ENCODE peak calls at places on chromosomes 6 and 20, in five cellular contexts. W, N, J, R and A are unnamed samples.
A peak's percentile ranks its signal among the peaks of the same experiment; 100 is the strongest.

GRCh38 chr6:83092756-83093399 is 25.4 kb downstream of the DOP1A start:
- DNase-seq in W (peak; percentile 63), N (no peak), J (no peak), R (no peak), A (peak; percentile 63)

GRCh38 chr6:1406306-1407058 is 17.1 kb downstream of the FOXF2 start:
- DNase-seq in W (peak; percentile 39), N (no peak), J (no peak), R (no peak), A (peak; percentile 71)

GRCh38 chr6:90319044-90319443 is 22.4 kb upstream of the BACH2 start:
- DNase-seq in W (peak; percentile 45), N (no peak), J (no peak), R (no peak), A (peak; percentile 45)

GRCh38 chr6:48996461-48997119 is 466.5 kb downstream of the MMUT start:
- DNase-seq in W (no peak), N (no peak), J (no peak), R (no peak), A (no peak)

GRCh38 chr6:157148391-157149323 is 174.7 kb downstream of the TMEM242 start:
- DNase-seq in W (peak; percentile 97), N (peak; percentile 76), J (peak; percentile 47), R (no peak), A (peak; percentile 97)

GRCh38 chr20:37336369-37337207 is 9.4 kb upstream of the SRC start:
- DNase-seq in W (peak; percentile 15), N (no peak), J (no peak), R (peak; percentile 67), A (no peak)

GRCh38 chr20:41249781-41250281 is 67.7 kb downstream of the ZHX3 start:
- DNase-seq in W (peak; percentile 47), N (peak; percentile 37), J (no peak), R (peak; percentile 77), A (peak; percentile 82)

GRCh38 chr6:72746276-72746675 is 124.4 kb downstream of the KCNQ5 start:
- DNase-seq in W (peak; percentile 71), N (no peak), J (no peak), R (no peak), A (no peak)

GRCh38 chr20:32006841-32007786 is 3.1 kb upstream of the CCM2L start:
- DNase-seq in W (no peak), N (peak; percentile 38), J (no peak), R (peak; percentile 49), A (peak; percentile 41)

GRCh38 chr6:15384901-15385300 is 139.0 kb downstream of the JARID2 start:
- DNase-seq in W (no peak), N (peak; percentile 68), J (no peak), R (no peak), A (no peak)

GRCh38 chr6:95280690-95281273 is 296.6 kb upstream of the MANEA start:
- DNase-seq in W (peak; percentile 1), N (peak; percentile 60), J (no peak), R (peak; percentile 79), A (peak; percentile 81)

GRCh38 chr20:21513881-21514540 is at the start of gene NKX2-2:
- DNase-seq in W (peak; percentile 56), N (peak; percentile 94), J (no peak), R (peak; percentile 49), A (no peak)

GRCh38 chr20:63522981-63523611 is 2.5 kb downstream of the PPDPF start:
- DNase-seq in W (no peak), N (no peak), J (no peak), R (peak; percentile 1), A (no peak)

GRCh38 chr6:35524380-35525020 is 11.8 kb upstream of the TULP1 start:
- DNase-seq in W (no peak), N (no peak), J (no peak), R (no peak), A (no peak)

GRCh38 chr6:32371204-32371603 is 499 bp downstream of the TSBP1 start:
- DNase-seq in W (peak; percentile 8), N (peak; percentile 45), J (no peak), R (no peak), A (peak; percentile 13)

GRCh38 chr6:112337209-112337638 is 9.9 kb upstream of the RFPL4B start:
- DNase-seq in W (peak; percentile 86), N (peak; percentile 90), J (peak; percentile 63), R (peak; percentile 88), A (peak; percentile 89)

GRCh38 chr6:89375427-89375868 is 22.9 kb upstream of the UBE2J1 start:
- DNase-seq in W (no peak), N (no peak), J (no peak), R (peak; percentile 82), A (peak; percentile 39)

GRCh38 chr20:53714524-53714923 is 120.9 kb upstream of the ZNF217 start:
- DNase-seq in W (no peak), N (no peak), J (no peak), R (no peak), A (no peak)

GRCh38 chr6:100633096-100633766 is 168.5 kb upstream of the SIM1 start:
- DNase-seq in W (peak; percentile 87), N (peak; percentile 15), J (no peak), R (peak; percentile 10), A (peak; percentile 92)

GRCh38 chr6:21001736-21002135 is 467.5 kb downstream of the CDKAL1 start:
- DNase-seq in W (peak; percentile 73), N (no peak), J (no peak), R (no peak), A (peak; percentile 60)

GRCh38 chr20:33319986-33320385 is 37.0 kb downstream of the BPIFB1 start:
- DNase-seq in W (no peak), N (no peak), J (no peak), R (no peak), A (no peak)

GRCh38 chr6:33965766-33966165 is 162.0 kb upstream of the MLN start:
- DNase-seq in W (no peak), N (no peak), J (no peak), R (no peak), A (no peak)

GRCh38 chr6:79601020-79601609 is 30.0 kb upstream of the SH3BGRL2 start:
- DNase-seq in W (peak; percentile 86), N (no peak), J (no peak), R (no peak), A (peak; percentile 86)

GRCh38 chr20:2032168-2032567 is 38.3 kb upstream of the PDYN start:
- DNase-seq in W (no peak), N (no peak), J (no peak), R (peak; percentile 37), A (peak; percentile 3)

GRCh38 chr6:6712258-6712978 is 123.9 kb downstream of the LY86 start:
- DNase-seq in W (peak; percentile 96), N (no peak), J (no peak), R (no peak), A (peak; percentile 79)

GRCh38 chr6:56758120-56758519 is 115.4 kb upstream of the DST start:
- DNase-seq in W (peak; percentile 51), N (no peak), J (no peak), R (no peak), A (no peak)

GRCh38 chr6:149846321-149846720 is 17.8 kb downstream of the LRP11 start:
- DNase-seq in W (peak; percentile 96), N (peak; percentile 86), J (no peak), R (no peak), A (peak; percentile 91)

GRCh38 chr6:117463762-117464665 is 18.5 kb upstream of the DCBLD1 start:
- DNase-seq in W (peak; percentile 88), N (no peak), J (no peak), R (no peak), A (peak; percentile 64)

DNA sequence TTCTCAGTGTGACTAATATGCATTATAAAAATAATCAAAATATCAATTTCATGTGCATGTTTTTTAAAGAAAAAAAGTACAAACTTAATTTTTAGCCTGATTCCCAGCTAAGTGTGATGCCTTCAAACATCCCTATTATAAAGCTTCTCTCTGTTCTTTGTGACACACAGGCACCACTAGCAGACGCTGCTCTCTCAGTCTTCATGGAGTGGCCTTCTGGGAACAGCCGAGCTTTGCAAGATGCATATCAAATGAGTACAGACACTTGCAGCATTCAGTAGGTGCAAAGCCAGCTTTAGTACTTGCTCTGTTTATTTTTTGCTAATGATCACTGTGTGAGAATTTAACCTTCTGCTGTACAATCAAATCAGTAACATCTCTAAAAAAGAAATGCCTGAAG is 340.0 kb downstream of the ADGRB3 start:
- DNase-seq in W (peak; percentile 14), N (peak; percentile 67), J (no peak), R (peak; percentile 53), A (peak; percentile 30)
- TF ChIP-seq CTCF in W (peak; percentile 35), N (peak; percentile 62), J (no peak), R (peak; percentile 43), A (peak; percentile 47)

DNA sequence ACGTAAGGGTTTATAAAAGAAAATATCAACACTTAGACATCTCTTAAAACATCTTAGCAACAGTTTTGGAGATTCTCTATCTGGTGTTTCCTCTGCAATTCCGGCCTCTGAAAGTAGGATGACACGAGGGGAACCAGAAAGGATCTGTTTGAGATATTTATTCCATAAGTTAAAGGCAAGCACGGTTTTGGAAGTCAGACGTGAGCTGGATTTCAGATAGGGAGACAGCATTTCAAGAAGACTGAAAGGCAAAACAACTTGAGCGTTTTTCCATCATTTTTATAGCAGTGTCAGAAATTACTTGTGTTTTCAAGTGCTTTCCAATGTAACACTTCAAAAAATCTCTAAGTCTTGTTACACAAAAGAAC is 52.9 kb upstream of the BTN3A2 start:
- DNase-seq in W (peak; percentile 16), N (peak; percentile 43), J (no peak), R (no peak), A (no peak)
- H3K4me3 ChIP-seq in W (peak overlapping the region; percentile 39), N (peak overlapping the region; percentile 73), J (peak overlapping the region; percentile 48), R (peak overlapping the region; percentile 91), A (peak overlapping the region; percentile 50)

GRCh38 chr20:49115565-49115964 is 69.5 kb downstream of the CSE1L start:
- DNase-seq in W (peak; percentile 84), N (no peak), J (no peak), R (no peak), A (peak; percentile 52)
- TF ChIP-seq CTCF in W (peak; percentile 37), N (no peak), J (no peak), R (no peak), A (peak; percentile 46)

GRCh38 chr6:41736207-41736710 is 851 bp upstream of the TFEB start:
- DNase-seq in W (no peak), N (peak; percentile 22), J (no peak), R (peak; percentile 39), A (no peak)
- H3K4me3 ChIP-seq in W (no peak overlapping the region), N (peak overlapping the region; percentile 74), J (no peak overlapping the region), R (no peak overlapping the region), A (no peak overlapping the region)

GRCh38 chr20:23061262-23061661 is 11.8 kb upstream of the THBD start:
- DNase-seq in W (no peak), N (no peak), J (no peak), R (no peak), A (no peak)

GRCh38 chr20:23060629-23061028 is 11.2 kb upstream of the THBD start:
- DNase-seq in W (no peak), N (no peak), J (no peak), R (no peak), A (no peak)

GRCh38 chr20:23061713-23062561 is 12.5 kb upstream of the THBD start:
- DNase-seq in W (peak; percentile 68), N (peak; percentile 10), J (peak; percentile 61), R (peak; percentile 16), A (peak; percentile 83)

GRCh38 chr20:23059831-23060230 is 10.4 kb upstream of the THBD start:
- DNase-seq in W (no peak), N (no peak), J (no peak), R (no peak), A (no peak)

GRCh38 chr20:23058240-23058639 is 8.8 kb upstream of the THBD start:
- DNase-seq in W (no peak), N (no peak), J (no peak), R (no peak), A (peak; percentile 36)
- TF ChIP-seq CTCF in W (peak; percentile 15), N (no peak), J (no peak), R (no peak), A (peak; percentile 68)